ENCODE peak calls at places on chromosomes 1 and 21, in four cellular contexts. D, B, R and E are unnamed samples.

GRCh38 chr1:208781391-208782035 is 537.3 kb upstream of the PLXNA2 start:
- DNase-seq in R (no peak), B (no peak), D (no peak), E (no peak)

GRCh38 chr1:6134206-6134605 is 45.9 kb downstream of the CHD5 start:
- DNase-seq in B (no peak), D (no peak), R (no peak), E (no peak)

GRCh38 chr1:45339694-45340558 is at the start of the genes MUTYH and TOE1:
- DNase-seq in D (peak), B (peak), R (peak), E (peak)

GRCh38 chr1:38087676-38088075 is 41.1 kb upstream of the POU3F1 start:
- DNase-seq in R (no peak), D (no peak), B (no peak), E (no peak)

GRCh38 chr1:145982010-145982723 is 14.2 kb downstream of the TXNIP start:
- DNase-seq in B (no peak), D (no peak), R (no peak), E (no peak)

GRCh38 chr1:28129150-28129549 is 40.7 kb upstream of the EYA3 start:
- DNase-seq in B (peak), R (peak), D (no peak), E (no peak)

GRCh38 chr1:228265167-228265566 is 57.3 kb downstream of the OBSCN start:
- DNase-seq in D (no peak), B (peak), R (peak), E (no peak)

GRCh38 chr21:44730951-44731579 is 19.7 kb upstream of the TSPEAR start:
- DNase-seq in B (peak), D (no peak), R (no peak), E (no peak)

GRCh38 chr1:209176866-209177430 is 406.6 kb upstream of the CAMK1G start:
- DNase-seq in R (no peak), B (no peak), D (no peak), E (no peak)

GRCh38 chr21:31235671-31236450 is 108.2 kb downstream of the TIAM1 start:
- DNase-seq in D (no peak), R (peak), B (peak), E (no peak)

GRCh38 chr1:24149854-24150227 is 6.9 kb upstream of the IL22RA1 start:
- DNase-seq in B (peak), D (no peak), R (peak), E (peak)

GRCh38 chr1:16180291-16180824 is 24.5 kb upstream of the EPHA2 start:
- DNase-seq in B (peak), D (no peak), R (peak), E (no peak)

GRCh38 chr1:94255476-94255875 is 18.1 kb upstream of the ARHGAP29 start:
- DNase-seq in B (no peak), R (peak), D (no peak), E (no peak)

GRCh38 chr1:101130673-101131072 is 105.1 kb upstream of the DPH5 start:
- DNase-seq in R (peak), B (peak), D (no peak), E (no peak)

GRCh38 chr1:211738709-211739301 is 63.4 kb upstream of the NEK2 start:
- DNase-seq in B (peak), D (no peak), R (no peak), E (no peak)

GRCh38 chr1:48414264-48414663 is 57.7 kb downstream of the SPATA6 start:
- DNase-seq in D (no peak), R (no peak), B (peak), E (no peak)

GRCh38 chr21:46098303-46099141 is 610 bp downstream of the COL6A2 start:
- DNase-seq in D (no peak), B (no peak), R (peak), E (peak)

GRCh38 chr1:31381394-31382287 is 8.8 kb upstream of the FABP3 start:
- DNase-seq in B (no peak), D (no peak), R (peak), E (peak)

GRCh38 chr1:59434336-59434735 is 137.4 kb downstream of the FGGY start:
- DNase-seq in B (no peak), D (no peak), R (peak), E (no peak)

GRCh38 chr1:98991127-98992003 is 13.3 kb downstream of the PLPPR5 start:
- DNase-seq in D (no peak), R (peak), B (peak), E (no peak)

GRCh38 chr1:160993544-160993943 is 27.4 kb downstream of the F11R start:
- DNase-seq in R (peak), D (no peak), B (peak), E (no peak)

GRCh38 chr1:37828410-37829074 is 20.5 kb upstream of the YRDC start:
- DNase-seq in R (no peak), B (no peak), D (no peak), E (peak)

GRCh38 chr1:6465461-6466005 is 440 bp downstream of the TNFRSF25 start:
- DNase-seq in B (no peak), D (no peak), R (no peak), E (no peak)

GRCh38 chr1:94976996-94977548 is 50.2 kb upstream of the CNN3 start:
- DNase-seq in R (no peak), D (no peak), B (no peak), E (no peak)

GRCh38 chr1:176691251-176692228 is 228.6 kb downstream of the PAPPA2 start:
- DNase-seq in D (no peak), B (peak), R (peak), E (peak)

GRCh38 chr1:12464627-12465056 is 153.4 kb downstream of the DHRS3 start:
- DNase-seq in R (peak), B (peak), D (no peak), E (no peak)

GRCh38 chr1:239386453-239387303 is at the start of gene CHRM3:
- DNase-seq in D (no peak), B (no peak), R (peak), E (peak)

GRCh38 chr1:231958448-231958847 is 331.9 kb downstream of the DISC1 start:
- DNase-seq in R (peak), D (no peak), B (no peak), E (no peak)

GRCh38 chr1:51752073-51752948 is 126.2 kb downstream of the NRDC start:
- DNase-seq in B (no peak), R (no peak), D (no peak), E (no peak)

GRCh38 chr1:233500111-233500510 is 113.8 kb upstream of the KCNK1 start:
- DNase-seq in R (no peak), D (no peak), B (no peak), E (no peak)

GRCh38 chr1:229068266-229069043 is 202.5 kb upstream of the RAB4A start:
- DNase-seq in B (peak), D (no peak), R (no peak), E (no peak)

GRCh38 chr1:46718340-46718726 is 581 bp downstream of the EFCAB14 start:
- DNase-seq in R (peak), D (no peak), B (peak), E (peak)

GRCh38 chr1:23010734-23011449 is 4.8 kb downstream of the TEX46 start:
- DNase-seq in D (no peak), B (peak), R (peak), E (no peak)

GRCh38 chr1:212719633-212720032 is 20.0 kb upstream of the BATF3 start:
- DNase-seq in D (no peak), R (no peak), B (no peak), E (no peak)

GRCh38 chr1:227447531-227447990 is 115.8 kb upstream of the ZNF678 start:
- DNase-seq in B (no peak), D (no peak), R (peak), E (no peak)

GRCh38 chr1:69513621-69514020 is 54.1 kb upstream of the LRRC7 start:
- DNase-seq in R (peak), B (peak), D (no peak), E (no peak)